ENCODE peak calls at places on chromosome 13, in eight cellular contexts. One of them, this sample, is unnamed.

GRCh38 chr13:32902898-32903297 is 113.3 kb upstream of the KL start:
- DNase-seq in GM23338: peak; percentile 28
- DNase-seq in small intestine: peak; percentile 3
- DNase-seq in breast epithelium: no peak
- DNase-seq in body of pancreas: peak; percentile 19
- DNase-seq in PC-3: no peak
- DNase-seq in left ventricle myocardium inferior: peak; percentile 85
- DNase-seq in gastrocnemius medialis: peak; percentile 31
- DNase-seq in this sample: peak; percentile 89

GRCh38 chr13:24984134-24984533 is 111.8 kb upstream of the PABPC3 start:
- DNase-seq in GM23338: no peak
- DNase-seq in small intestine: no peak
- DNase-seq in breast epithelium: no peak
- DNase-seq in body of pancreas: no peak
- DNase-seq in PC-3: no peak
- DNase-seq in left ventricle myocardium inferior: no peak
- DNase-seq in gastrocnemius medialis: no peak
- DNase-seq in this sample: no peak

GRCh38 chr13:27339299-27339698 is 68.7 kb downstream of the RASL11A start:
- DNase-seq in GM23338: peak; percentile 89
- DNase-seq in small intestine: peak; percentile 71
- DNase-seq in breast epithelium: no peak
- DNase-seq in body of pancreas: peak; percentile 33
- DNase-seq in PC-3: peak; percentile 71
- DNase-seq in left ventricle myocardium inferior: no peak
- DNase-seq in gastrocnemius medialis: no peak
- DNase-seq in this sample: no peak

GRCh38 chr13:106340249-106340648 is 195.2 kb downstream of the EFNB2 start:
- DNase-seq in GM23338: no peak
- DNase-seq in small intestine: no peak
- DNase-seq in breast epithelium: no peak
- DNase-seq in body of pancreas: no peak
- DNase-seq in PC-3: no peak
- DNase-seq in left ventricle myocardium inferior: no peak
- DNase-seq in gastrocnemius medialis: no peak
- DNase-seq in this sample: no peak

GRCh38 chr13:35866801-35867200 is 264.4 kb downstream of the DCLK1 start:
- DNase-seq in GM23338: no peak
- DNase-seq in small intestine: no peak
- DNase-seq in breast epithelium: no peak
- DNase-seq in body of pancreas: no peak
- DNase-seq in PC-3: no peak
- DNase-seq in left ventricle myocardium inferior: peak; percentile 39
- DNase-seq in gastrocnemius medialis: no peak
- DNase-seq in this sample: no peak

GRCh38 chr13:111409413-111409812 is 89.0 kb downstream of the TEX29 start:
- DNase-seq in GM23338: no peak
- DNase-seq in small intestine: no peak
- DNase-seq in breast epithelium: no peak
- DNase-seq in body of pancreas: no peak
- DNase-seq in PC-3: no peak
- DNase-seq in left ventricle myocardium inferior: no peak
- DNase-seq in gastrocnemius medialis: no peak
- DNase-seq in this sample: peak; percentile 65

GRCh38 chr13:77114271-77114670 is 87.3 kb upstream of the FBXL3 start:
- DNase-seq in GM23338: no peak
- DNase-seq in small intestine: no peak
- DNase-seq in breast epithelium: no peak
- DNase-seq in body of pancreas: no peak
- DNase-seq in PC-3: peak; percentile 24
- DNase-seq in left ventricle myocardium inferior: no peak
- DNase-seq in gastrocnemius medialis: no peak
- DNase-seq in this sample: no peak

GRCh38 chr13:37868691-37869505 is 674 bp downstream of the TRPC4 start:
- DNase-seq in GM23338: peak; percentile 59
- DNase-seq in small intestine: peak; percentile 4
- DNase-seq in breast epithelium: no peak
- DNase-seq in body of pancreas: no peak
- DNase-seq in PC-3: no peak
- DNase-seq in left ventricle myocardium inferior: no peak
- DNase-seq in gastrocnemius medialis: no peak
- DNase-seq in this sample: peak; percentile 63

GRCh38 chr13:59112375-59112774 is 1051.4 kb downstream of the DIAPH3 start:
- DNase-seq in GM23338: no peak
- DNase-seq in small intestine: peak; percentile 1
- DNase-seq in breast epithelium: no peak
- DNase-seq in body of pancreas: no peak
- DNase-seq in PC-3: peak; percentile 61
- DNase-seq in left ventricle myocardium inferior: no peak
- DNase-seq in gastrocnemius medialis: no peak
- DNase-seq in this sample: no peak

GRCh38 chr13:38821753-38822551 is 135.1 kb downstream of the FREM2 start:
- DNase-seq in GM23338: no peak
- DNase-seq in small intestine: no peak
- DNase-seq in breast epithelium: no peak
- DNase-seq in body of pancreas: no peak
- DNase-seq in PC-3: no peak
- DNase-seq in left ventricle myocardium inferior: no peak
- DNase-seq in gastrocnemius medialis: no peak
- DNase-seq in this sample: no peak

GRCh38 chr13:27442071-27442647 is 8.2 kb downstream of the MTIF3 start:
- DNase-seq in GM23338: peak; percentile 54
- DNase-seq in small intestine: peak; percentile 90
- DNase-seq in breast epithelium: no peak
- DNase-seq in body of pancreas: no peak
- DNase-seq in PC-3: no peak
- DNase-seq in left ventricle myocardium inferior: no peak
- DNase-seq in gastrocnemius medialis: no peak
- DNase-seq in this sample: no peak

GRCh38 chr13:76826527-76826926 is 59.7 kb downstream of the KCTD12 start:
- DNase-seq in GM23338: no peak
- DNase-seq in small intestine: no peak
- DNase-seq in breast epithelium: no peak
- DNase-seq in body of pancreas: no peak
- DNase-seq in PC-3: no peak
- DNase-seq in left ventricle myocardium inferior: no peak
- DNase-seq in gastrocnemius medialis: no peak
- DNase-seq in this sample: no peak

GRCh38 chr13:93296584-93296983 is 70.0 kb downstream of the GPC6 start:
- DNase-seq in GM23338: no peak
- DNase-seq in small intestine: no peak
- DNase-seq in breast epithelium: no peak
- DNase-seq in body of pancreas: no peak
- DNase-seq in PC-3: no peak
- DNase-seq in left ventricle myocardium inferior: no peak
- DNase-seq in gastrocnemius medialis: no peak
- DNase-seq in this sample: no peak

GRCh38 chr13:57437587-57437986 is 194.0 kb upstream of the PCDH17 start:
- DNase-seq in GM23338: no peak
- DNase-seq in small intestine: peak; percentile 3
- DNase-seq in breast epithelium: no peak
- DNase-seq in body of pancreas: no peak
- DNase-seq in PC-3: no peak
- DNase-seq in left ventricle myocardium inferior: no peak
- DNase-seq in gastrocnemius medialis: no peak
- DNase-seq in this sample: no peak

GRCh38 chr13:42247883-42248282 is 24.1 kb upstream of the AKAP11 start:
- DNase-seq in GM23338: no peak
- DNase-seq in small intestine: no peak
- DNase-seq in breast epithelium: no peak
- DNase-seq in body of pancreas: no peak
- DNase-seq in PC-3: peak; percentile 34
- DNase-seq in left ventricle myocardium inferior: no peak
- DNase-seq in gastrocnemius medialis: no peak
- DNase-seq in this sample: no peak

GRCh38 chr13:37097008-37097579 is 8.4 kb downstream of the CSNK1A1L start:
- DNase-seq in GM23338: no peak
- DNase-seq in small intestine: no peak
- DNase-seq in breast epithelium: no peak
- DNase-seq in body of pancreas: no peak
- DNase-seq in PC-3: no peak
- DNase-seq in left ventricle myocardium inferior: no peak
- DNase-seq in gastrocnemius medialis: no peak
- DNase-seq in this sample: no peak

GRCh38 chr13:112740502-112741131 is 50.8 kb downstream of the ATP11A start:
- DNase-seq in GM23338: no peak
- DNase-seq in small intestine: no peak
- DNase-seq in breast epithelium: no peak
- DNase-seq in body of pancreas: peak; percentile 39
- DNase-seq in PC-3: no peak
- DNase-seq in left ventricle myocardium inferior: peak; percentile 85
- DNase-seq in gastrocnemius medialis: peak; percentile 89
- DNase-seq in this sample: peak; percentile 62

GRCh38 chr13:33363328-33363727 is 77.8 kb upstream of the STARD13 start:
- DNase-seq in GM23338: no peak
- DNase-seq in small intestine: no peak
- DNase-seq in breast epithelium: no peak
- DNase-seq in body of pancreas: no peak
- DNase-seq in PC-3: no peak
- DNase-seq in left ventricle myocardium inferior: no peak
- DNase-seq in gastrocnemius medialis: no peak
- DNase-seq in this sample: peak; percentile 69

GRCh38 chr13:90591927-90592268 is 755.6 kb upstream of the MIR17HG start:
- DNase-seq in GM23338: peak; percentile 13
- DNase-seq in small intestine: no peak
- DNase-seq in breast epithelium: no peak
- DNase-seq in body of pancreas: no peak
- DNase-seq in PC-3: no peak
- DNase-seq in left ventricle myocardium inferior: no peak
- DNase-seq in gastrocnemius medialis: no peak
- DNase-seq in this sample: no peak

GRCh38 chr13:80012281-80012680 is 328.6 kb downstream of the SPRY2 start:
- DNase-seq in GM23338: no peak
- DNase-seq in small intestine: peak; percentile 24
- DNase-seq in breast epithelium: no peak
- DNase-seq in body of pancreas: no peak
- DNase-seq in PC-3: peak; percentile 26
- DNase-seq in left ventricle myocardium inferior: no peak
- DNase-seq in gastrocnemius medialis: no peak
- DNase-seq in this sample: no peak

GRCh38 chr13:104987621-104988020 is 1547.8 kb downstream of the EFNB2 start:
- DNase-seq in GM23338: no peak
- DNase-seq in small intestine: no peak
- DNase-seq in breast epithelium: no peak
- DNase-seq in body of pancreas: no peak
- DNase-seq in PC-3: no peak
- DNase-seq in left ventricle myocardium inferior: no peak
- DNase-seq in gastrocnemius medialis: no peak
- DNase-seq in this sample: no peak

GRCh38 chr13:53513199-53513598 is 484.6 kb downstream of the OLFM4 start:
- DNase-seq in GM23338: peak; percentile 6
- DNase-seq in small intestine: peak; percentile 3
- DNase-seq in breast epithelium: no peak
- DNase-seq in body of pancreas: no peak
- DNase-seq in PC-3: no peak
- DNase-seq in left ventricle myocardium inferior: no peak
- DNase-seq in gastrocnemius medialis: no peak
- DNase-seq in this sample: no peak

GRCh38 chr13:75226092-75226491 is 255.9 kb downstream of the TBC1D4 start:
- DNase-seq in GM23338: peak; percentile 78
- DNase-seq in small intestine: no peak
- DNase-seq in breast epithelium: no peak
- DNase-seq in body of pancreas: no peak
- DNase-seq in PC-3: peak; percentile 50
- DNase-seq in left ventricle myocardium inferior: no peak
- DNase-seq in gastrocnemius medialis: no peak
- DNase-seq in this sample: no peak

GRCh38 chr13:67735651-67736050 is 505.5 kb upstream of the PCDH9 start:
- DNase-seq in GM23338: no peak
- DNase-seq in small intestine: no peak
- DNase-seq in breast epithelium: no peak
- DNase-seq in body of pancreas: no peak
- DNase-seq in PC-3: no peak
- DNase-seq in left ventricle myocardium inferior: no peak
- DNase-seq in gastrocnemius medialis: no peak
- DNase-seq in this sample: no peak

GRCh38 chr13:83877901-83878300 is 4.4 kb downstream of the SLITRK1 start:
- DNase-seq in GM23338: peak; percentile 42
- DNase-seq in small intestine: no peak
- DNase-seq in breast epithelium: no peak
- DNase-seq in body of pancreas: no peak
- DNase-seq in PC-3: no peak
- DNase-seq in left ventricle myocardium inferior: no peak
- DNase-seq in gastrocnemius medialis: no peak
- DNase-seq in this sample: no peak

DNA sequence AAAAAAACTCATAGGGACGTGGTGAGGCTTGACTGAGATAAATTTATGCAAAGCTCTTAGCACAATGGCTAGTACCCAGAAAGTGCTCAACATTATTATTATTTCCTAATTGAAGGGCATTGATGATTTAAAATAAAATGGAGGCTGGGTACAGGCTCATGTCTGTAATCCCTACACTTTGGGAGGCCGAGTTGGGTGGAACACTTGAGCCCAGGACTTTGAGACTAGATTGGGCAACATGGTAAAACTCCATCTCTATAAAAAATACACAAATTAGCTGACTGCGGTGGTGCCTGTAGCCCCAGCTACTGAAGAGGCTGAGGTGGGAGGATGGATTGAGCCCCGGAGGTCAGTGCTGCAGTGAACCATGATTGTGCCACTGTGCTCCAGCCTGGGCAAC is 49.6 kb downstream of the LRCH1 start:
- DNase-seq in GM23338: no peak
- DNase-seq in small intestine: no peak
- DNase-seq in breast epithelium: no peak
- DNase-seq in body of pancreas: no peak
- DNase-seq in PC-3: no peak
- DNase-seq in left ventricle myocardium inferior: no peak
- DNase-seq in gastrocnemius medialis: no peak
- DNase-seq in this sample: no peak
- H3K4me1 ChIP-seq in GM23338: peaks cover 2% of the 10 kb centered on the region
- H3K4me1 ChIP-seq in small intestine: peaks cover 40% of the 10 kb centered on the region
- H3K4me1 ChIP-seq in breast epithelium: no peaks in the 10 kb centered on the region
- H3K4me1 ChIP-seq in body of pancreas: peaks cover 42% of the 10 kb centered on the region
- H3K4me1 ChIP-seq in PC-3: peaks cover 40% of the 10 kb centered on the region
- H3K4me1 ChIP-seq in left ventricle myocardium inferior: peaks cover 96% of the 10 kb centered on the region
- H3K4me1 ChIP-seq in gastrocnemius medialis: peaks cover 28% of the 10 kb centered on the region
- H3K4me1 ChIP-seq in this sample: peaks cover 11% of the 10 kb centered on the region

GRCh38 chr13:100589178-100589725 is 663 bp upstream of the GGACT start:
- DNase-seq in GM23338: no peak
- DNase-seq in small intestine: no peak
- DNase-seq in breast epithelium: no peak
- DNase-seq in body of pancreas: no peak
- DNase-seq in PC-3: no peak
- DNase-seq in left ventricle myocardium inferior: no peak
- DNase-seq in gastrocnemius medialis: no peak
- DNase-seq in this sample: no peak
- H3K4me3 ChIP-seq in GM23338: no peak overlapping the region
- H3K4me3 ChIP-seq in small intestine: no peak overlapping the region
- H3K4me3 ChIP-seq in breast epithelium: peak overlapping the region; percentile 75
- H3K4me3 ChIP-seq in body of pancreas: no peak overlapping the region
- H3K4me3 ChIP-seq in PC-3: no peak overlapping the region
- H3K4me3 ChIP-seq in left ventricle myocardium inferior: peak overlapping the region; percentile 74
- H3K4me3 ChIP-seq in gastrocnemius medialis: peak overlapping the region; percentile 65
- H3K4me3 ChIP-seq in this sample: no peak overlapping the region

GRCh38 chr13:44546164-44546563 is 30.0 kb downstream of the TSC22D1 start:
- DNase-seq in GM23338: no peak
- DNase-seq in small intestine: no peak
- DNase-seq in breast epithelium: no peak
- DNase-seq in body of pancreas: no peak
- DNase-seq in PC-3: no peak
- DNase-seq in left ventricle myocardium inferior: no peak
- DNase-seq in gastrocnemius medialis: no peak
- DNase-seq in this sample: no peak
- H3K4me1 ChIP-seq in GM23338: peaks cover 5% of the 10 kb centered on the region
- H3K4me1 ChIP-seq in small intestine: no peaks in the 10 kb centered on the region
- H3K4me1 ChIP-seq in breast epithelium: no peaks in the 10 kb centered on the region
- H3K4me1 ChIP-seq in body of pancreas: peaks cover 22% of the 10 kb centered on the region
- H3K4me1 ChIP-seq in PC-3: no peaks in the 10 kb centered on the region
- H3K4me1 ChIP-seq in left ventricle myocardium inferior: peaks cover 14% of the 10 kb centered on the region
- H3K4me1 ChIP-seq in gastrocnemius medialis: peaks cover 42% of the 10 kb centered on the region
- H3K4me1 ChIP-seq in this sample: peaks cover 3% of the 10 kb centered on the region

GRCh38 chr13:64928704-64929499 is 2301.2 kb downstream of the PCDH9 start:
- DNase-seq in GM23338: no peak
- DNase-seq in small intestine: no peak
- DNase-seq in breast epithelium: no peak
- DNase-seq in body of pancreas: no peak
- DNase-seq in PC-3: peak; percentile 70
- DNase-seq in left ventricle myocardium inferior: no peak
- DNase-seq in gastrocnemius medialis: no peak
- DNase-seq in this sample: no peak
- H3K4me3 ChIP-seq in GM23338: no peak overlapping the region
- H3K4me3 ChIP-seq in small intestine: no peak overlapping the region
- H3K4me3 ChIP-seq in breast epithelium: no peak overlapping the region
- H3K4me3 ChIP-seq in body of pancreas: no peak overlapping the region
- H3K4me3 ChIP-seq in PC-3: no peak overlapping the region
- H3K4me3 ChIP-seq in left ventricle myocardium inferior: no peak overlapping the region
- H3K4me3 ChIP-seq in gastrocnemius medialis: no peak overlapping the region
- H3K4me3 ChIP-seq in this sample: no peak overlapping the region

This sample was measured in aorta.